ENCODE peak calls at places on chromosome 4, in six cellular contexts. One of them, this sample, is unnamed.

GRCh38 chr4:55663145-55663544 is 27.0 kb upstream of the NMU start:
- DNase-seq in stimulated activated CD4-positive, alpha-beta T cell treated with anti-CD3 and anti-CD28 coated beads, Interleukin-12 subunit alpha, Interleukin-12 subunit beta, amount 100 ng/mL, for 48 hours: no peak
- DNase-seq in fibroblast of mammary gland: no peak
- DNase-seq in pons: no peak
- DNase-seq in HTR-8/SVneo: no peak
- DNase-seq in omental fat pad: no peak
- DNase-seq in this sample: no peak

GRCh38 chr4:144709793-144710525 is 64.0 kb downstream of the HHIP start:
- DNase-seq in stimulated activated CD4-positive, alpha-beta T cell treated with anti-CD3 and anti-CD28 coated beads, Interleukin-12 subunit alpha, Interleukin-12 subunit beta, amount 100 ng/mL, for 48 hours: no peak
- DNase-seq in fibroblast of mammary gland: peak
- DNase-seq in pons: peak
- DNase-seq in HTR-8/SVneo: no peak
- DNase-seq in omental fat pad: no peak
- DNase-seq in this sample: peak

GRCh38 chr4:15920723-15921591 is 17.6 kb downstream of the FGFBP1 start:
- DNase-seq in stimulated activated CD4-positive, alpha-beta T cell treated with anti-CD3 and anti-CD28 coated beads, Interleukin-12 subunit alpha, Interleukin-12 subunit beta, amount 100 ng/mL, for 48 hours: no peak
- DNase-seq in fibroblast of mammary gland: peak
- DNase-seq in pons: no peak
- DNase-seq in HTR-8/SVneo: peak
- DNase-seq in omental fat pad: peak
- DNase-seq in this sample: no peak

GRCh38 chr4:124325676-124326075 is 386.9 kb downstream of the ANKRD50 start:
- DNase-seq in stimulated activated CD4-positive, alpha-beta T cell treated with anti-CD3 and anti-CD28 coated beads, Interleukin-12 subunit alpha, Interleukin-12 subunit beta, amount 100 ng/mL, for 48 hours: no peak
- DNase-seq in fibroblast of mammary gland: no peak
- DNase-seq in pons: no peak
- DNase-seq in HTR-8/SVneo: no peak
- DNase-seq in omental fat pad: no peak
- DNase-seq in this sample: no peak

GRCh38 chr4:40395908-40396806 is 61.0 kb downstream of the CHRNA9 start:
- DNase-seq in stimulated activated CD4-positive, alpha-beta T cell treated with anti-CD3 and anti-CD28 coated beads, Interleukin-12 subunit alpha, Interleukin-12 subunit beta, amount 100 ng/mL, for 48 hours: no peak
- DNase-seq in fibroblast of mammary gland: peak
- DNase-seq in pons: peak
- DNase-seq in HTR-8/SVneo: peak
- DNase-seq in omental fat pad: no peak
- DNase-seq in this sample: no peak

GRCh38 chr4:169351860-169352259 is 81.1 kb upstream of the SH3RF1 start:
- DNase-seq in stimulated activated CD4-positive, alpha-beta T cell treated with anti-CD3 and anti-CD28 coated beads, Interleukin-12 subunit alpha, Interleukin-12 subunit beta, amount 100 ng/mL, for 48 hours: no peak
- DNase-seq in fibroblast of mammary gland: peak
- DNase-seq in pons: peak
- DNase-seq in HTR-8/SVneo: no peak
- DNase-seq in omental fat pad: no peak
- DNase-seq in this sample: no peak

GRCh38 chr4:125390126-125390525 is 75.4 kb downstream of the FAT4 start:
- DNase-seq in stimulated activated CD4-positive, alpha-beta T cell treated with anti-CD3 and anti-CD28 coated beads, Interleukin-12 subunit alpha, Interleukin-12 subunit beta, amount 100 ng/mL, for 48 hours: no peak
- DNase-seq in fibroblast of mammary gland: peak
- DNase-seq in pons: no peak
- DNase-seq in HTR-8/SVneo: peak
- DNase-seq in omental fat pad: no peak
- DNase-seq in this sample: no peak

GRCh38 chr4:82606622-82607021 is 44.8 kb upstream of the TMEM150C start:
- DNase-seq in stimulated activated CD4-positive, alpha-beta T cell treated with anti-CD3 and anti-CD28 coated beads, Interleukin-12 subunit alpha, Interleukin-12 subunit beta, amount 100 ng/mL, for 48 hours: no peak
- DNase-seq in fibroblast of mammary gland: no peak
- DNase-seq in pons: no peak
- DNase-seq in HTR-8/SVneo: no peak
- DNase-seq in omental fat pad: no peak
- DNase-seq in this sample: no peak

GRCh38 chr4:112589207-112589606 is 47.5 kb downstream of the ZGRF1 start:
- DNase-seq in stimulated activated CD4-positive, alpha-beta T cell treated with anti-CD3 and anti-CD28 coated beads, Interleukin-12 subunit alpha, Interleukin-12 subunit beta, amount 100 ng/mL, for 48 hours: no peak
- DNase-seq in fibroblast of mammary gland: peak
- DNase-seq in pons: no peak
- DNase-seq in HTR-8/SVneo: peak
- DNase-seq in omental fat pad: no peak
- DNase-seq in this sample: no peak